ENCODE peak calls at places on chromosomes 7 and 10, in ten cellular contexts. E is AG09309; W is fibroblast of the aortic adventitia; P is HEK293T; Y is activated naive CD8-positive, alpha-beta T cell treated with anti-CD3 and anti-CD28 coated beads, Interleukin-2, amount 50 U/mL, for 24 hours; X is AG08395; G is NCI-H748 treated with DMSO at 0.1 percent for 48 hours; U is left ventricle myocardium inferior; R is fibroblast of mammary gland; H is sigmoid colon. I is an unnamed sample.

GRCh38 chr10:104350146-104350635 is 3.4 kb upstream of the CFAP58 start:
- DNase-seq in R (peak), E (no peak), W (peak), P (peak), X (peak), G (peak), U (no peak), Y (no peak), H (no peak), I (peak)

GRCh38 chr10:52923520-52923919 is 150.9 kb upstream of the MBL2 start:
- DNase-seq in X (no peak), Y (no peak), H (no peak), P (no peak), U (no peak), R (no peak), W (no peak), G (no peak), E (no peak), I (no peak)

GRCh38 chr7:149729983-149730801 is 43.2 kb downstream of the ZNF467 start:
- DNase-seq in R (no peak), W (no peak), E (no peak), Y (no peak), X (no peak), H (peak), U (peak), G (no peak), P (no peak), I (no peak)

GRCh38 chr10:8618834-8619233 is 564.3 kb downstream of the GATA3 start:
- DNase-seq in X (no peak), Y (no peak), H (no peak), U (no peak), E (no peak), G (no peak), R (no peak), W (no peak), P (no peak), I (no peak)

GRCh38 chr7:351256-351655 is 61.3 kb downstream of the FOXL3 start:
- DNase-seq in W (no peak), U (no peak), R (no peak), X (no peak), Y (peak), E (no peak), G (no peak), H (no peak), P (no peak), I (no peak)

GRCh38 chr10:114632869-114633715 is 25.0 kb downstream of the ABLIM1 start:
- DNase-seq in E (peak), P (peak), R (peak), X (peak), W (peak), Y (peak), G (no peak), H (peak), U (peak), I (peak)

GRCh38 chr10:91680521-91680920 is 47.6 kb upstream of the PPP1R3C start:
- DNase-seq in R (peak), H (no peak), E (no peak), W (no peak), U (no peak), P (no peak), Y (no peak), G (no peak), X (no peak), I (no peak)

GRCh38 chr10:43594944-43595589 is 11.2 kb upstream of the ZNF485 start:
- DNase-seq in X (peak), U (no peak), G (no peak), E (no peak), H (no peak), W (peak), P (no peak), Y (peak), R (peak), I (peak)

GRCh38 chr10:128310966-128311658 is 184.9 kb upstream of the MKI67 start:
- DNase-seq in G (no peak), R (no peak), Y (no peak), U (no peak), P (no peak), E (no peak), X (no peak), H (no peak), W (no peak), I (no peak)

GRCh38 chr7:134660961-134661376 is 14.3 kb downstream of the BPGM start:
- DNase-seq in U (no peak), R (peak), G (no peak), E (peak), W (peak), H (no peak), X (peak), P (no peak), Y (no peak), I (peak)

GRCh38 chr10:112288526-112288925 is 5.3 kb downstream of the TECTB start:
- DNase-seq in W (no peak), E (no peak), H (no peak), R (no peak), G (no peak), P (no peak), U (no peak), Y (no peak), X (no peak), I (no peak)

GRCh38 chr7:3897430-3898385 is 596.7 kb downstream of the SDK1 start:
- DNase-seq in Y (peak), W (peak), P (peak), U (no peak), G (no peak), E (no peak), H (no peak), X (no peak), R (peak), I (peak)

GRCh38 chr10:46523881-46524470 is 32.5 kb downstream of the GPRIN2 start:
- DNase-seq in W (peak), H (peak), R (peak), E (peak), X (no peak), G (no peak), Y (no peak), U (peak), P (no peak), I (peak)

GRCh38 chr10:90313548-90314325 is 544.1 kb downstream of the HTR7 start:
- DNase-seq in G (no peak), Y (no peak), E (no peak), R (peak), W (peak), X (no peak), U (no peak), H (no peak), P (no peak), I (no peak)

GRCh38 chr7:78099715-78100477 is 301.3 kb downstream of the PHTF2 start:
- DNase-seq in E (peak), G (no peak), H (no peak), W (peak), P (no peak), U (no peak), R (peak), X (peak), Y (no peak), I (peak)

GRCh38 chr7:78178319-78178718 is 379.7 kb downstream of the PHTF2 start:
- DNase-seq in X (no peak), Y (no peak), E (peak), H (no peak), U (no peak), G (no peak), R (peak), P (no peak), W (no peak), I (peak)

GRCh38 chr7:99366646-99367045 is 7.9 kb upstream of the ARPC1B start:
- DNase-seq in X (no peak), H (no peak), P (no peak), R (no peak), W (no peak), U (no peak), E (no peak), G (no peak), Y (no peak), I (no peak)

GRCh38 chr10:62076872-62077271 is 175.4 kb downstream of the ARID5B start:
- DNase-seq in W (peak), U (no peak), X (peak), H (no peak), P (no peak), R (peak), Y (no peak), E (no peak), G (no peak), I (peak)

GRCh38 chr7:132655071-132655761 is 78.9 kb upstream of the PLXNA4 start:
- DNase-seq in X (no peak), R (peak), U (peak), H (peak), W (peak), Y (peak), P (no peak), E (no peak), G (no peak), I (peak)

GRCh38 chr10:119501690-119502089 is 40.8 kb downstream of the RGS10 start:
- DNase-seq in E (no peak), R (no peak), Y (no peak), U (no peak), P (no peak), W (no peak), H (no peak), G (no peak), X (no peak), I (no peak)

GRCh38 chr7:1668932-1669485 is 1.1 kb upstream of the ELFN1 start:
- DNase-seq in R (no peak), P (no peak), G (peak), H (peak), U (no peak), E (no peak), X (no peak), W (peak), Y (no peak), I (peak)

GRCh38 chr7:116582164-116582732 is 57.4 kb downstream of the CAV1 start:
- DNase-seq in G (no peak), E (no peak), U (no peak), W (peak), Y (no peak), R (peak), X (peak), H (no peak), P (no peak), I (peak)

GRCh38 chr7:5420841-5421625 is 2.6 kb downstream of the TNRC18 start:
- DNase-seq in Y (no peak), P (no peak), X (no peak), H (no peak), E (no peak), R (no peak), U (peak), W (no peak), G (no peak), I (no peak)

GRCh38 chr7:123314886-123315285 is 115.1 kb upstream of the SLC13A1 start:
- DNase-seq in U (no peak), R (no peak), P (no peak), X (no peak), G (no peak), W (no peak), Y (no peak), E (no peak), H (no peak), I (no peak)

GRCh38 chr10:65348637-65349036 is 1577.2 kb upstream of the LRRTM3 start:
- DNase-seq in G (peak), Y (no peak), H (no peak), R (no peak), U (no peak), E (no peak), X (no peak), P (no peak), W (no peak), I (no peak)

GRCh38 chr10:70404906-70405824 is 1.2 kb downstream of the EIF4EBP2 start:
- DNase-seq in Y (peak), E (peak), X (peak), U (peak), H (peak), G (no peak), R (peak), P (peak), W (peak), I (peak)

GRCh38 chr7:44377134-44377463 is 51.7 kb upstream of the CAMK2B start:
- DNase-seq in P (peak), H (no peak), G (no peak), X (no peak), Y (no peak), W (no peak), U (no peak), E (no peak), R (no peak), I (no peak)

GRCh38 chr7:108308913-108309312 is 147.3 kb downstream of the NRCAM start:
- DNase-seq in X (no peak), U (no peak), G (no peak), P (no peak), E (no peak), Y (no peak), R (peak), W (peak), H (no peak), I (peak)

GRCh38 chr7:31794851-31795250 is 107.8 kb downstream of the PPP1R17 start:
- DNase-seq in X (no peak), R (no peak), W (no peak), U (no peak), E (no peak), G (no peak), Y (no peak), H (no peak), P (no peak), I (no peak)

GRCh38 chr7:45670227-45670626 is 96.1 kb downstream of the ADCY1 start:
- DNase-seq in W (no peak), H (no peak), X (no peak), R (no peak), P (no peak), G (no peak), Y (no peak), U (no peak), E (no peak), I (no peak)

GRCh38 chr7:151429555-151430331 is 10.2 kb downstream of the CRYGN start:
- DNase-seq in G (no peak), E (no peak), X (no peak), P (no peak), W (peak), Y (no peak), H (peak), U (no peak), R (peak), I (no peak)

GRCh38 chr10:13496164-13496563 is 32.6 kb downstream of the BEND7 start:
- DNase-seq in H (no peak), Y (no peak), X (no peak), P (no peak), R (no peak), W (no peak), U (no peak), E (no peak), G (no peak), I (no peak)

GRCh38 chr10:120400601-120401000 is 56.4 kb upstream of the PLPP4 start:
- DNase-seq in H (no peak), W (no peak), Y (no peak), P (no peak), R (peak), G (no peak), U (no peak), X (no peak), E (no peak), I (no peak)

GRCh38 chr7:36875794-36876193 is 151.5 kb upstream of the AOAH start:
- DNase-seq in U (no peak), X (no peak), Y (no peak), H (no peak), P (no peak), W (no peak), G (peak), R (no peak), E (no peak), I (no peak)

GRCh38 chr10:126147866-126148578 is 240.3 kb downstream of the ADAM12 start:
- DNase-seq in Y (no peak), X (peak), E (peak), H (no peak), G (no peak), W (peak), R (peak), P (no peak), U (no peak), I (peak)

GRCh38 chr10:80163741-80164341 is 31.3 kb downstream of the PLAC9 start:
- DNase-seq in R (peak), W (peak), U (no peak), X (peak), Y (no peak), H (no peak), P (no peak), E (no peak), G (peak), I (peak)

GRCh38 chr10:89419548-89419947 is 5.2 kb downstream of the IFIT5 start:
- DNase-seq in G (no peak), E (no peak), H (no peak), W (peak), P (peak), Y (no peak), U (no peak), R (peak), X (no peak), I (peak)

GRCh38 chr7:78006063-78006755 is 207.6 kb downstream of the PHTF2 start:
- DNase-seq in H (no peak), U (no peak), G (no peak), Y (no peak), X (no peak), R (no peak), W (no peak), E (no peak), P (no peak), I (no peak)

GRCh38 chr10:43200538-43201390 is 62.5 kb downstream of the CSGALNACT2 start:
- DNase-seq in E (no peak), Y (no peak), R (no peak), P (no peak), W (no peak), U (no peak), G (no peak), X (no peak), H (peak), I (no peak)

I was measured in fibroblast of pulmonary artery.